ENCODE peak calls at places on chromosomes 7 and 10, in nine cellular contexts. V, E, D, K, B, M, Z, Y and H are unnamed samples.

GRCh38 chr7:51354897-51355296 is 38.3 kb upstream of the COBL start:
- DNase-seq in K (no peak), E (no peak), V (no peak), B (no peak), Z (no peak), M (no peak), D (no peak), Y (no peak), H (no peak)

GRCh38 chr7:67673861-67674260 is 677.2 kb downstream of the TYW1 start:
- DNase-seq in Z (no peak), D (no peak), E (no peak), K (no peak), M (no peak), B (no peak), Y (no peak), V (no peak), H (no peak)

GRCh38 chr10:97718659-97719142 is 5.2 kb downstream of the MARVELD1 start:
- DNase-seq in D (peak; percentile 52), E (no peak), M (no peak), Y (peak; percentile 86), Z (no peak), V (no peak), K (peak; percentile 63), B (no peak), H (no peak)

GRCh38 chr7:94251-94801 is 98.0 kb upstream of the FAM20C start:
- DNase-seq in M (no peak), E (no peak), D (no peak), V (no peak), B (no peak), K (no peak), Z (no peak), Y (no peak), H (no peak)

GRCh38 chr7:157630301-157630853 is 293.6 kb downstream of the DNAJB6 start:
- DNase-seq in V (no peak), B (no peak), Z (no peak), M (no peak), Y (no peak), E (no peak), K (no peak), D (no peak), H (no peak)

GRCh38 chr10:63722537-63722936 is 201.3 kb downstream of the REEP3 start:
- DNase-seq in Y (no peak), M (no peak), V (peak; percentile 56), B (no peak), D (no peak), Z (no peak), E (peak; percentile 69), K (no peak), H (no peak)

GRCh38 chr10:77590344-77591237 is 47.0 kb downstream of the KCNMA1 start:
- DNase-seq in Z (no peak), K (no peak), M (no peak), Y (no peak), V (no peak), E (no peak), B (no peak), D (no peak), H (no peak)

GRCh38 chr7:96427143-96427542 is 105.2 kb upstream of the SLC25A13 start:
- DNase-seq in Z (no peak), E (no peak), Y (no peak), K (no peak), M (no peak), B (no peak), V (no peak), D (no peak), H (no peak)

GRCh38 chr7:141785711-141786552 is 4.1 kb upstream of the TAS2R5 start:
- DNase-seq in D (peak; percentile 41), M (peak; percentile 19), Y (peak; percentile 14), Z (peak; percentile 1), K (peak; percentile 37), E (peak; percentile 78), B (peak; percentile 2), V (peak; percentile 5), H (peak; percentile 81)

GRCh38 chr7:149662591-149663095 is 110.7 kb downstream of the ZNF467 start:
- DNase-seq in M (no peak), Y (no peak), D (no peak), Z (no peak), V (no peak), K (no peak), B (peak; percentile 45), E (peak; percentile 64), H (peak; percentile 80)

GRCh38 chr7:144494355-144494754 is 90.9 kb upstream of the NOBOX start:
- DNase-seq in K (no peak), B (no peak), V (no peak), D (no peak), Y (no peak), Z (no peak), E (no peak), M (no peak), H (no peak)

GRCh38 chr10:81876253-81876731 is 1.3 kb downstream of the NRG3 start:
- DNase-seq in D (no peak), Y (peak; percentile 19), B (no peak), K (no peak), E (no peak), M (no peak), V (no peak), Z (no peak), H (peak; percentile 63)

GRCh38 chr7:26930201-26930600 is 65.8 kb upstream of the SKAP2 start:
- DNase-seq in Z (peak; percentile 22), K (no peak), V (no peak), B (no peak), E (no peak), M (no peak), D (no peak), Y (no peak), H (no peak)

GRCh38 chr7:12670071-12670729 is 17.2 kb upstream of the ARL4A start:
- DNase-seq in E (peak; percentile 90), V (no peak), M (no peak), Y (peak; percentile 1), Z (peak; percentile 27), D (no peak), B (no peak), K (no peak), H (no peak)

GRCh38 chr7:71746004-71746403 is 614.1 kb downstream of the GALNT17 start:
- DNase-seq in V (no peak), K (no peak), E (no peak), D (no peak), M (no peak), B (no peak), Z (no peak), Y (no peak), H (no peak)

GRCh38 chr7:127153315-127153714 is 99.4 kb downstream of the GRM8 start:
- DNase-seq in Y (no peak), K (no peak), M (no peak), Z (no peak), B (no peak), D (no peak), E (no peak), V (no peak), H (no peak)

GRCh38 chr10:104317195-104318095 is 20.8 kb downstream of the ITPRIP start:
- DNase-seq in B (no peak), Z (peak; percentile 84), E (peak; percentile 77), V (no peak), M (no peak), D (no peak), K (no peak), Y (no peak), H (no peak)

GRCh38 chr7:18019562-18019961 is 8.1 kb downstream of the PRPS1L1 start:
- DNase-seq in M (no peak), V (no peak), K (no peak), E (peak; percentile 40), Z (no peak), D (no peak), B (no peak), Y (no peak), H (peak; percentile 3)

GRCh38 chr7:156516791-156517378 is 123.7 kb upstream of the RNF32 start:
- DNase-seq in K (no peak), B (no peak), Z (no peak), D (no peak), Y (no peak), V (no peak), M (no peak), E (no peak), H (no peak)

GRCh38 chr10:76547352-76547972 is 1090.1 kb downstream of the KCNMA1 start:
- DNase-seq in V (no peak), M (peak; percentile 7), K (peak; percentile 64), Y (peak; percentile 49), B (peak; percentile 6), E (peak; percentile 87), Z (no peak), D (peak; percentile 38), H (peak; percentile 78)